ENCODE peak calls at places on chromosomes 11 and 22, in ten cellular contexts. One of them, this sample, is unnamed.

GRCh38 chr11:23509023-23509422 is 648.7 kb upstream of the CCDC179 start:
- DNase-seq in CD8-positive, alpha-beta T cell: no peak
- DNase-seq in A549: no peak
- DNase-seq in uterus: no peak
- DNase-seq in prostate gland: no peak
- DNase-seq in gastrocnemius medialis: no peak
- DNase-seq in CD4-positive, alpha-beta memory T cell: no peak
- DNase-seq in CD4-positive, CD25-positive, alpha-beta regulatory T cell: no peak
- DNase-seq in tibial nerve: no peak
- DNase-seq in body of pancreas: no peak
- DNase-seq in this sample: no peak

GRCh38 chr11:66112640-66113098 is 42.6 kb downstream of the PACS1 start:
- DNase-seq in CD8-positive, alpha-beta T cell: no peak
- DNase-seq in A549: no peak
- DNase-seq in uterus: no peak
- DNase-seq in prostate gland: no peak
- DNase-seq in gastrocnemius medialis: no peak
- DNase-seq in CD4-positive, alpha-beta memory T cell: no peak
- DNase-seq in CD4-positive, CD25-positive, alpha-beta regulatory T cell: no peak
- DNase-seq in tibial nerve: peak; percentile 6
- DNase-seq in body of pancreas: peak; percentile 16
- DNase-seq in this sample: peak; percentile 35

GRCh38 chr11:70483077-70483861 is 84.9 kb downstream of the CTTN start:
- DNase-seq in CD8-positive, alpha-beta T cell: no peak
- DNase-seq in A549: peak; percentile 68
- DNase-seq in uterus: no peak
- DNase-seq in prostate gland: no peak
- DNase-seq in gastrocnemius medialis: peak; percentile 17
- DNase-seq in CD4-positive, alpha-beta memory T cell: no peak
- DNase-seq in CD4-positive, CD25-positive, alpha-beta regulatory T cell: no peak
- DNase-seq in tibial nerve: peak; percentile 14
- DNase-seq in body of pancreas: peak; percentile 14
- DNase-seq in this sample: peak; percentile 38

GRCh38 chr11:64760759-64761417 is 1.1 kb upstream of the PYGM start:
- DNase-seq in CD8-positive, alpha-beta T cell: no peak
- DNase-seq in A549: no peak
- DNase-seq in uterus: no peak
- DNase-seq in prostate gland: no peak
- DNase-seq in gastrocnemius medialis: no peak
- DNase-seq in CD4-positive, alpha-beta memory T cell: peak; percentile 30
- DNase-seq in CD4-positive, CD25-positive, alpha-beta regulatory T cell: peak; percentile 80
- DNase-seq in tibial nerve: no peak
- DNase-seq in body of pancreas: no peak
- DNase-seq in this sample: no peak

GRCh38 chr11:65973439-65974110 is 12.0 kb downstream of the SART1 start:
- DNase-seq in CD8-positive, alpha-beta T cell: no peak
- DNase-seq in A549: no peak
- DNase-seq in uterus: no peak
- DNase-seq in prostate gland: no peak
- DNase-seq in gastrocnemius medialis: no peak
- DNase-seq in CD4-positive, alpha-beta memory T cell: no peak
- DNase-seq in CD4-positive, CD25-positive, alpha-beta regulatory T cell: no peak
- DNase-seq in tibial nerve: no peak
- DNase-seq in body of pancreas: no peak
- DNase-seq in this sample: no peak

GRCh38 chr11:30133308-30133707 is 97.5 kb upstream of the FSHB start:
- DNase-seq in CD8-positive, alpha-beta T cell: no peak
- DNase-seq in A549: no peak
- DNase-seq in uterus: no peak
- DNase-seq in prostate gland: no peak
- DNase-seq in gastrocnemius medialis: no peak
- DNase-seq in CD4-positive, alpha-beta memory T cell: no peak
- DNase-seq in CD4-positive, CD25-positive, alpha-beta regulatory T cell: no peak
- DNase-seq in tibial nerve: no peak
- DNase-seq in body of pancreas: peak; percentile 22
- DNase-seq in this sample: no peak

GRCh38 chr11:131246589-131247164 is 123.7 kb upstream of the NTM start:
- DNase-seq in CD8-positive, alpha-beta T cell: no peak
- DNase-seq in A549: no peak
- DNase-seq in uterus: no peak
- DNase-seq in prostate gland: no peak
- DNase-seq in gastrocnemius medialis: no peak
- DNase-seq in CD4-positive, alpha-beta memory T cell: no peak
- DNase-seq in CD4-positive, CD25-positive, alpha-beta regulatory T cell: no peak
- DNase-seq in tibial nerve: peak; percentile 12
- DNase-seq in body of pancreas: peak; percentile 60
- DNase-seq in this sample: peak; percentile 44

GRCh38 chr11:64271339-64272132 is 12.9 kb downstream of the BAD start:
- DNase-seq in CD8-positive, alpha-beta T cell: peak; percentile 90
- DNase-seq in A549: peak; percentile 44
- DNase-seq in uterus: peak; percentile 90
- DNase-seq in prostate gland: peak; percentile 94
- DNase-seq in gastrocnemius medialis: peak; percentile 91
- DNase-seq in CD4-positive, alpha-beta memory T cell: peak; percentile 95
- DNase-seq in CD4-positive, CD25-positive, alpha-beta regulatory T cell: peak; percentile 94
- DNase-seq in tibial nerve: peak; percentile 98
- DNase-seq in body of pancreas: peak; percentile 96
- DNase-seq in this sample: peak; percentile 95

GRCh38 chr11:133803026-133803425 is 42.3 kb downstream of the SPATA19 start:
- DNase-seq in CD8-positive, alpha-beta T cell: no peak
- DNase-seq in A549: no peak
- DNase-seq in uterus: no peak
- DNase-seq in prostate gland: no peak
- DNase-seq in gastrocnemius medialis: no peak
- DNase-seq in CD4-positive, alpha-beta memory T cell: no peak
- DNase-seq in CD4-positive, CD25-positive, alpha-beta regulatory T cell: no peak
- DNase-seq in tibial nerve: no peak
- DNase-seq in body of pancreas: no peak
- DNase-seq in this sample: no peak

GRCh38 chr11:126546191-126546590 is 190.7 kb downstream of the ST3GAL4 start:
- DNase-seq in CD8-positive, alpha-beta T cell: no peak
- DNase-seq in A549: no peak
- DNase-seq in uterus: no peak
- DNase-seq in prostate gland: no peak
- DNase-seq in gastrocnemius medialis: no peak
- DNase-seq in CD4-positive, alpha-beta memory T cell: no peak
- DNase-seq in CD4-positive, CD25-positive, alpha-beta regulatory T cell: no peak
- DNase-seq in tibial nerve: no peak
- DNase-seq in body of pancreas: no peak
- DNase-seq in this sample: no peak

GRCh38 chr11:11860103-11860979 is 18.6 kb downstream of the USP47 start:
- DNase-seq in CD8-positive, alpha-beta T cell: no peak
- DNase-seq in A549: no peak
- DNase-seq in uterus: no peak
- DNase-seq in prostate gland: no peak
- DNase-seq in gastrocnemius medialis: no peak
- DNase-seq in CD4-positive, alpha-beta memory T cell: no peak
- DNase-seq in CD4-positive, CD25-positive, alpha-beta regulatory T cell: no peak
- DNase-seq in tibial nerve: no peak
- DNase-seq in body of pancreas: no peak
- DNase-seq in this sample: no peak

GRCh38 chr11:11862995-11863394 is 21.2 kb downstream of the USP47 start:
- DNase-seq in CD8-positive, alpha-beta T cell: no peak
- DNase-seq in A549: no peak
- DNase-seq in uterus: no peak
- DNase-seq in prostate gland: no peak
- DNase-seq in gastrocnemius medialis: no peak
- DNase-seq in CD4-positive, alpha-beta memory T cell: no peak
- DNase-seq in CD4-positive, CD25-positive, alpha-beta regulatory T cell: no peak
- DNase-seq in tibial nerve: no peak
- DNase-seq in body of pancreas: no peak
- DNase-seq in this sample: no peak

GRCh38 chr11:11856638-11857037 is 14.9 kb downstream of the USP47 start:
- DNase-seq in CD8-positive, alpha-beta T cell: no peak
- DNase-seq in A549: no peak
- DNase-seq in uterus: no peak
- DNase-seq in prostate gland: no peak
- DNase-seq in gastrocnemius medialis: no peak
- DNase-seq in CD4-positive, alpha-beta memory T cell: peak; percentile 55
- DNase-seq in CD4-positive, CD25-positive, alpha-beta regulatory T cell: peak; percentile 44
- DNase-seq in tibial nerve: no peak
- DNase-seq in body of pancreas: no peak
- DNase-seq in this sample: no peak

GRCh38 chr11:11857769-11858168 is 16.0 kb downstream of the USP47 start:
- DNase-seq in CD8-positive, alpha-beta T cell: no peak
- DNase-seq in A549: no peak
- DNase-seq in uterus: no peak
- DNase-seq in prostate gland: no peak
- DNase-seq in gastrocnemius medialis: no peak
- DNase-seq in CD4-positive, alpha-beta memory T cell: peak; percentile 33
- DNase-seq in CD4-positive, CD25-positive, alpha-beta regulatory T cell: peak; percentile 22
- DNase-seq in tibial nerve: no peak
- DNase-seq in body of pancreas: no peak
- DNase-seq in this sample: no peak
- H3K4me3 ChIP-seq in CD8-positive, alpha-beta T cell: peak overlapping the region; percentile 1
- H3K4me3 ChIP-seq in A549: no peak overlapping the region
- H3K4me3 ChIP-seq in uterus: no peak overlapping the region
- H3K4me3 ChIP-seq in prostate gland: no peak overlapping the region
- H3K4me3 ChIP-seq in gastrocnemius medialis: no peak overlapping the region
- H3K4me3 ChIP-seq in CD4-positive, alpha-beta memory T cell: no peak overlapping the region
- H3K4me3 ChIP-seq in CD4-positive, CD25-positive, alpha-beta regulatory T cell: peak overlapping the region; percentile 54
- H3K4me3 ChIP-seq in tibial nerve: no peak overlapping the region
- H3K4me3 ChIP-seq in body of pancreas: no peak overlapping the region
- H3K4me3 ChIP-seq in this sample: peak overlapping the region; percentile 15

DNA sequence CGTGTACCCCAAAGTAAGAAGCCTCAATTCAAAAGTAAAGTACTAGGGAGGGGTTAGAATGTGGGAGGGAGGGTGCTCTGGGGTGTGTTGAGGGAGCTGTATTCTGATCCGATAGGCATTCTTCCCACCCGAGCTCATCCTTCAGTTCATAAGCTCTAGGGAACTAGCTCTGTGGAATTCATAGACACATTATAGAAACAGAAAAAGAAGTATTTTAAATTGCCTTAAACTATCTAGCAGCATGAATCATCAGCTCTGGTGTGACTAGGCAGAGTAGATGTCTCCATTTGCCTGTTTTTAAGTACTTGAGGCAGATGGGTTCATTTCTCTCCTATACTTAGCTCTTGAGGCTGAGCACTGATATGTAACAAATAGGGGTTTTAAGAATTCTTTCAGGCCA is 7.3 kb upstream of the SGSM3 start:
- DNase-seq in CD8-positive, alpha-beta T cell: no peak
- DNase-seq in A549: no peak
- DNase-seq in uterus: no peak
- DNase-seq in prostate gland: no peak
- DNase-seq in gastrocnemius medialis: no peak
- DNase-seq in CD4-positive, alpha-beta memory T cell: no peak
- DNase-seq in CD4-positive, CD25-positive, alpha-beta regulatory T cell: no peak
- DNase-seq in tibial nerve: no peak
- DNase-seq in body of pancreas: no peak
- DNase-seq in this sample: no peak
- H3K27ac ChIP-seq in CD8-positive, alpha-beta T cell: no peak overlapping the region
- H3K27ac ChIP-seq in A549: no peak overlapping the region
- H3K27ac ChIP-seq in uterus: no peak overlapping the region
- H3K27ac ChIP-seq in prostate gland: no peak overlapping the region
- H3K27ac ChIP-seq in gastrocnemius medialis: peak overlapping the region; percentile 18
- H3K27ac ChIP-seq in CD4-positive, alpha-beta memory T cell: no peak overlapping the region
- H3K27ac ChIP-seq in CD4-positive, CD25-positive, alpha-beta regulatory T cell: no peak overlapping the region
- H3K27ac ChIP-seq in tibial nerve: no peak overlapping the region
- H3K27ac ChIP-seq in body of pancreas: no peak overlapping the region
- H3K27ac ChIP-seq in this sample: no peak overlapping the region

DNA sequence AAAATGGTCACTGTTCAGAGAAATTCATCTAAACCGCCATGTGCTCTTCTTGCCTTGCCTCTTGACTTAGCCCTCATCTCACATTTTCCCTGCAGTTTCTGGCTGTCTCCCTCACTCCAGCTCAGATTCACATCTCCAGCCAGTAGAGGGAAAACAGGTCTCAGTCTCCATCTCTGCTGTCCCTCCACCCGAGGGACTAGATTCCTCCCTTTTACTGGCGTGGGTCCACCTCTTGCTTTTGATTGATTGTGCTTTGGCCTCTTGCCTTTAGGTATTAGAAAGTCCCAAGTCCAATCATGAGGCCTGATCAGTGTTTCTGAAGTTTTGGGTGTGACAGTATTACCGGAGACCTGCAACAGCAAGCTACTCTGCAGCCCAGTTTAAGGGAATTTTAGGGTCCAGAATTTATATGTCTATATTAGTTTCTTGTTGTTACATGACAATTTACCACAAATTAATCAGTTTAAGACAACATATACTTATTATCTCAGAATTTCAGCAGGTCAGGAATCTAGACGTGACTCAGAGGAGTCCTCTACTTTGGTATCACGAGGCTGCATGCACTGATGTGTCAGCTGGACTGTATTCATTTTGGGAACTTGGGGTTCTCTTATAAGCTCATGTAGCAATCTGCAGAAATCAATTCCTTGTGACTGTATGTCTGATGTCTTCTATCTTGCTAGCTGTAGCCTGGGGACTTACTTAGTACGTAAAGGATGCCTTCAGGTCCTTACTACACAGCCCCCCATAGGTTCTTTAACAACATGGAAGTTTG is 805.2 kb upstream of the CCDC90B start:
- DNase-seq in CD8-positive, alpha-beta T cell: no peak
- DNase-seq in A549: no peak
- DNase-seq in uterus: no peak
- DNase-seq in prostate gland: no peak
- DNase-seq in gastrocnemius medialis: no peak
- DNase-seq in CD4-positive, alpha-beta memory T cell: no peak
- DNase-seq in CD4-positive, CD25-positive, alpha-beta regulatory T cell: no peak
- DNase-seq in tibial nerve: no peak
- DNase-seq in body of pancreas: no peak
- DNase-seq in this sample: no peak
- H3K4me3 ChIP-seq in CD8-positive, alpha-beta T cell: no peak overlapping the region
- H3K4me3 ChIP-seq in A549: no peak overlapping the region
- H3K4me3 ChIP-seq in uterus: no peak overlapping the region
- H3K4me3 ChIP-seq in prostate gland: no peak overlapping the region
- H3K4me3 ChIP-seq in gastrocnemius medialis: no peak overlapping the region
- H3K4me3 ChIP-seq in CD4-positive, alpha-beta memory T cell: no peak overlapping the region
- H3K4me3 ChIP-seq in CD4-positive, CD25-positive, alpha-beta regulatory T cell: no peak overlapping the region
- H3K4me3 ChIP-seq in tibial nerve: no peak overlapping the region
- H3K4me3 ChIP-seq in body of pancreas: no peak overlapping the region
- H3K4me3 ChIP-seq in this sample: no peak overlapping the region

DNA sequence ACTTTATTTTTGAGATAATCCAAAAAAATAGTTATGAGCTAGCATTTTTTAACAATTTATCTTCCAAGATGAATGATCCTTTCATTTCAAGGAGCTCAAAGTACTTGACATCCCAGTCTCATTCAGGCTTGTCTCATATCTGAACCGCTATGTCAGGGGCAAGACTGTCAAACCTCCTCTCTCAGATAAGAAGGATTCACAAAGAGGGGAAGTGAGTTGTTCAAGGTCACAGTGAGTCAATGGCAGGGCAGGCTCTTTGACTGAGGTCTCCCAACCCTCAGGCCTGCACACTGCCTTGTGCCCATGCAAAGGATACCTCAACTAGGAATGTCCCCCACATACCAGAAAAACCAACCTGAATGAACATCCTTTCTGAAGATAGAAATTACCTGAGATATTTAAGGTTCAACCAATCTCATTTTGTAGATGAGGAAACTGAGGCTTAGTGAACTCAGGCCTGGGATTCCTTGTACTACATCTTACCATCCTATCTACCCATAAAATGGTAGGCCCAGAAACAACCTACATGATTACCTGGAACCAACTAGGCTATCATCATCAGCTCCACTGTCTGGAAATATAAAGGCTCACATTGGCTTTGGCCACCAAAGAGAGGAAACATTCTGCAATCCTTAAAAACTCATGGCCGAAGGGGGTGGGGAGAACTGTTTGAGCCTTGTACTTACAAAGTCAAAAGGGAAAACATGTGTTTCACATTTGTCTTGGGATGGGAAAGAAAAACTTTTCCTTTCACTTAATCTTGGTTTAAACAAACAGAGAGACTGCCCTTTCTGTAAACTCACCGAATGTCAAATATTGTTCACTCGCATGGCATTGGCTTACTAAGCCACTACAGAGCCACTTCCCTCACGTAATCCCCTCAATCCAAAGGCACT is 51.1 kb downstream of the LIF start:
- DNase-seq in CD8-positive, alpha-beta T cell: no peak
- DNase-seq in A549: no peak
- DNase-seq in uterus: no peak
- DNase-seq in prostate gland: no peak
- DNase-seq in gastrocnemius medialis: no peak
- DNase-seq in CD4-positive, alpha-beta memory T cell: no peak
- DNase-seq in CD4-positive, CD25-positive, alpha-beta regulatory T cell: no peak
- DNase-seq in tibial nerve: peak; percentile 67
- DNase-seq in body of pancreas: no peak
- DNase-seq in this sample: no peak
- H3K27ac ChIP-seq in CD8-positive, alpha-beta T cell: no peak overlapping the region
- H3K27ac ChIP-seq in A549: peak overlapping the region; percentile 100
- H3K27ac ChIP-seq in uterus: peak overlapping the region; percentile 80
- H3K27ac ChIP-seq in prostate gland: peak overlapping the region; percentile 61
- H3K27ac ChIP-seq in gastrocnemius medialis: peak overlapping the region; percentile 76
- H3K27ac ChIP-seq in CD4-positive, alpha-beta memory T cell: peak overlapping the region; percentile 32
- H3K27ac ChIP-seq in CD4-positive, CD25-positive, alpha-beta regulatory T cell: no peak overlapping the region
- H3K27ac ChIP-seq in tibial nerve: peak overlapping the region; percentile 64
- H3K27ac ChIP-seq in body of pancreas: peak overlapping the region; percentile 78
- H3K27ac ChIP-seq in this sample: peak overlapping the region; percentile 76